ENCODE peak calls at places on chromosomes 1 and 21, in nine cellular contexts. N, Q, X, W, D, U, A, M and C are unnamed samples.

GRCh38 chr1:43791243-43791642 is 83.9 kb downstream of the ST3GAL3 start:
- DNase-seq in W (no peak), N (no peak), U (no peak), D (no peak), M (no peak), A (no peak), Q (no peak), X (no peak), C (no peak)

GRCh38 chr1:7301346-7301993 is 469.6 kb upstream of the VAMP3 start:
- DNase-seq in Q (no peak), A (no peak), W (no peak), D (no peak), X (no peak), N (no peak), U (no peak), M (no peak), C (no peak)

GRCh38 chr1:9238550-9238949 is 4.0 kb downstream of the H6PD start:
- DNase-seq in M (no peak), N (no peak), W (no peak), D (peak; percentile 61), U (no peak), Q (no peak), A (no peak), X (no peak), C (no peak)

GRCh38 chr1:226717256-226717909 is 21.7 kb downstream of the ITPKB start:
- DNase-seq in X (no peak), U (no peak), N (no peak), M (no peak), W (peak; percentile 55), D (no peak), A (no peak), Q (no peak), C (no peak)

GRCh38 chr1:18783705-18784522 is 75.5 kb downstream of the TAS1R2 start:
- DNase-seq in D (no peak), W (no peak), N (no peak), Q (no peak), M (no peak), A (no peak), U (peak; percentile 26), X (no peak), C (no peak)

GRCh38 chr1:43279666-43280065 is 5.7 kb downstream of the C1orf210 start:
- DNase-seq in Q (no peak), N (no peak), D (no peak), W (no peak), U (no peak), M (no peak), X (no peak), A (no peak), C (no peak)

GRCh38 chr1:244603498-244603897 is 49.4 kb upstream of the DESI2 start:
- DNase-seq in N (no peak), U (peak; percentile 56), W (no peak), Q (peak; percentile 56), A (no peak), X (no peak), M (peak; percentile 31), D (no peak), C (no peak)

GRCh38 chr1:226100436-226101347 is 38.2 kb downstream of the H3-3A start:
- DNase-seq in X (no peak), U (peak; percentile 66), M (peak; percentile 60), A (peak; percentile 37), N (peak; percentile 55), W (no peak), D (no peak), Q (peak; percentile 75), C (peak; percentile 89)

GRCh38 chr1:26029864-26030481 is 8.4 kb downstream of the EXTL1 start:
- DNase-seq in N (no peak), Q (peak; percentile 21), X (no peak), W (no peak), A (no peak), D (no peak), M (no peak), U (no peak), C (no peak)

GRCh38 chr1:191453487-191453886 is 704.8 kb upstream of the RGS18 start:
- DNase-seq in A (no peak), X (no peak), M (no peak), Q (no peak), W (no peak), U (no peak), N (no peak), D (no peak), C (no peak)

GRCh38 chr1:220076861-220077762 is 12.5 kb downstream of the BPNT1 start:
- DNase-seq in W (no peak), X (no peak), N (no peak), Q (no peak), U (no peak), D (no peak), A (no peak), M (no peak), C (no peak)

GRCh38 chr1:198701766-198702539 is 63.1 kb downstream of the PTPRC start:
- DNase-seq in U (no peak), N (no peak), M (no peak), Q (no peak), W (no peak), D (no peak), A (no peak), X (no peak), C (no peak)

GRCh38 chr1:178885869-178886268 is 15.0 kb upstream of the ANGPTL1 start:
- DNase-seq in M (no peak), D (no peak), Q (no peak), W (no peak), N (no peak), A (no peak), U (no peak), X (no peak), C (no peak)
- TF ChIP-seq CTCF in M (no peak), D (no peak), Q (no peak), W (peak; percentile 55), N (no peak), A (peak; percentile 9), U (no peak), X (no peak), C (no peak)

GRCh38 chr21:33266050-33266783 is at the start of gene IL10RB:
- DNase-seq in U (peak; percentile 62), Q (peak; percentile 52), D (peak; percentile 32), M (peak; percentile 89), N (peak; percentile 87), A (no peak), X (peak; percentile 27), W (no peak), C (peak; percentile 79)
- TF ChIP-seq CTCF in U (no peak), Q (no peak), D (no peak), M (no peak), N (no peak), A (no peak), X (no peak), W (no peak), C (no peak)

GRCh38 chr21:23740463-23740862 is 1866.8 kb downstream of the MRPL39 start:
- DNase-seq in D (no peak), N (no peak), A (no peak), U (no peak), X (no peak), Q (no peak), W (no peak), M (no peak), C (no peak)
- TF ChIP-seq CTCF in D (no peak), N (no peak), A (no peak), U (no peak), X (no peak), Q (no peak), W (peak; percentile 9), M (no peak), C (no peak)

DNA sequence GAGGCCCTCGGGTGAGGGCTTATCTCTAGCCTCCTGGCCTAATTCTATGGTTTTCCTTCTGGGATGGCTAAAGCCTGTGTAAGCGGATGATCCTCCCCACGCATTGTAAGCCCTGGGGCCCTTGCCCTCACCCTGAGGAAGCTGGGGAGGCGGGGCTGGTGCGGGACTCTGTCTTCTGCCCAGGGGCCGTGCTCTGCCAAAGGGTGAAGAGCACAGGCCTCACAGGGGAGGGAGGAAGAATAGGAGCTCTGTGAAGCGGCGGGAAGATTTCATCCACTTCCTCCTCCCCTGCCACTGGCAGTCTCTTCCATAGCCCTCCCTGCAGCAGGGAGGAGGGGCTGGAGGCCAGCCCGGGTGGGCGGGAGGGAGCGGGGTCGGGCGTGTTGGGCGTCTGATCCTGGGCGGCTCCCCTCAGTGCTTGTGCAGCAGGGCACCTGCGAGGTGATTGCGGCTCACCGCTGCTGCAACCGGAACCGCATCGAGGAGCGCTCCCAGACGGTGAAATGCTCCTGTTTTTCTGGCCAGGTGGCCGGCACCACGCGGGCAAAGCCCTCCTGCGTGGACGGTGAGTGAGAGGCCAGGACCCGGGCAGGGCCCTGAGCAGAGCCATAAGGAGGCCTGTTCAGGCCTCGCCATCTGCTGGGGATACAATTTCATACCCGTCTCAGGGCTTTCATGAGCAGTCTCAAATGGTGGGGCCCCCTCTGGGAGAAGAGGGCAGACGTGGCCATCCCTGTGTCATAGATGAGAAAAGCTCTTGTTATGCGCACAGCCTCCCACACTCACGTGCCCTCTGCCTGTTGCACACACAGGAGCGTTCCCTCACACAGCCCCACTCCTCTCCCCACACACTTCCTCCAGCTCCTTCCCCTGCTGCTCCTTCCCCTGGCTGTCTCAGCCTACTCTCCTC is 7.7 kb upstream of the PPM1J start:
- DNase-seq in D (no peak), X (no peak), A (no peak), M (no peak), Q (peak; percentile 49), U (peak; percentile 65), W (no peak), N (no peak), C (peak; percentile 81)
- TF ChIP-seq CTCF in D (no peak), X (no peak), A (no peak), M (no peak), Q (peak; percentile 8), U (no peak), W (no peak), N (no peak), C (no peak)